ENCODE peak calls at places on chromosomes 7 and 10, in eight cellular contexts. D, A, M, V, L, T, R and N are unnamed samples.
A peak's percentile ranks its signal among the peaks of the same experiment; 100 is the strongest.

GRCh38 chr10:119412831-119413737 is 129.4 kb downstream of the RGS10 start:
- DNase-seq in V (no peak), A (peak; percentile 71), L (no peak), D (no peak), M (peak; percentile 77), R (no peak), T (peak; percentile 65), N (no peak)

GRCh38 chr10:48655426-48656240 is 29.0 kb upstream of the WDFY4 start:
- DNase-seq in M (peak; percentile 47), L (no peak), R (peak; percentile 81), A (peak; percentile 90), D (peak; percentile 84), T (peak; percentile 67), V (peak; percentile 94), N (no peak)

GRCh38 chr7:115037128-115037802 is 115.4 kb downstream of the MDFIC start:
- DNase-seq in L (no peak), V (no peak), A (no peak), D (no peak), R (no peak), T (no peak), M (no peak), N (no peak)

GRCh38 chr7:25830228-25830627 is 321.8 kb upstream of the NFE2L3 start:
- DNase-seq in R (no peak), V (no peak), A (no peak), T (no peak), M (no peak), L (no peak), D (no peak), N (no peak)

GRCh38 chr7:1672851-1673486 is 2.9 kb downstream of the ELFN1 start:
- DNase-seq in V (no peak), M (no peak), A (no peak), D (peak; percentile 36), T (no peak), R (no peak), L (peak; percentile 6), N (peak; percentile 24)

GRCh38 chr7:133781481-133782090 is 345.6 kb upstream of the LRGUK start:
- DNase-seq in D (no peak), V (no peak), M (no peak), A (no peak), L (no peak), T (no peak), R (no peak), N (no peak)

GRCh38 chr10:20535846-20536245 is 361.3 kb downstream of the NEBL start:
- DNase-seq in A (no peak), D (no peak), M (no peak), L (no peak), V (no peak), T (no peak), R (no peak), N (no peak)

GRCh38 chr10:99908512-99908911 is 101.2 kb downstream of the DNMBP start:
- DNase-seq in V (no peak), T (no peak), M (no peak), D (no peak), L (no peak), R (no peak), A (no peak), N (no peak)

GRCh38 chr10:14009315-14010082 is 321.2 kb downstream of the FRMD4A start:
- DNase-seq in T (peak; percentile 88), D (no peak), L (peak; percentile 28), V (no peak), A (no peak), M (peak; percentile 63), R (peak; percentile 47), N (no peak)

GRCh38 chr10:102269017-102269416 is 23.7 kb downstream of the GBF1 start:
- DNase-seq in M (no peak), T (peak; percentile 74), D (no peak), A (no peak), V (no peak), R (no peak), L (no peak), N (no peak)

DNA sequence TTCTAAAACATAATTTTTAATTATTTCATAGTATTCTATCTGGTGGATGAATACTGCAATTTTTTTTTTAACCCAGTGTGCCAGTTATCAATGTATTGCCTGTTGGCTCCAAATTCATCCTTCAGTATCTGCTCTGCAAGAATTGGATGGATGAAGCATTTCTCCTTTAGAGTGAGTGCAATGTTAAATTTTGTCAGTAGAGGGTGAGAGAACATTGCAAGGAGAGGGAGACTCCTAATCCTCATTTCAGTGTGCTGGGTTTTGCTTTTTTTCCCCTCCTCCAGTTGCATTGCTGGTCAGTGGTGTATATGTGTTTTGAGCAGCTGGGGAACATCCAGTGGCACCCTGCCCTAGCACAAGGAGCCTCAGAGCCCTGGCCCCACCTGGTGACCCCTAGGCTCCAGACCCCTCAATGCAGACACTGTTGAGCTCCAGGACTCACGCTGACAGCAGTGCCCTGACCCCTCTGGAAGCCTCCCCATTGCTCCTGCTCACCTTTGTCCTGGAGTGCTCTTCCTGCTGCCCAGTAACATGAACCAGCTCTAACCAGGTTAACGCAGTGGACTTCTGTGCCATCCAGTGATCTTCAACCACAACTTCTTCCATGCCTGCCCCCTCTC is 199.4 kb downstream of the USP6NL start:
- DNase-seq in D (no peak), V (no peak), A (no peak), T (no peak), R (no peak), L (no peak), M (peak; percentile 15), N (no peak)
- TF ChIP-seq CTCF in D (no peak), V (no peak), A (no peak), T (peak; percentile 13), R (no peak), L (no peak), M (peak; percentile 24), N (no peak)

GRCh38 chr10:71135276-71135675 is 77.1 kb upstream of the UNC5B start:
- DNase-seq in A (no peak), R (no peak), V (no peak), T (no peak), D (no peak), L (no peak), M (no peak), N (no peak)

GRCh38 chr10:71133710-71134686 is 78.4 kb upstream of the UNC5B start:
- DNase-seq in R (no peak), V (no peak), T (no peak), M (no peak), A (no peak), L (no peak), D (no peak), N (no peak)

GRCh38 chr10:71136036-71136690 is 76.2 kb upstream of the UNC5B start:
- DNase-seq in M (no peak), T (no peak), V (no peak), D (no peak), R (no peak), A (no peak), L (no peak), N (no peak)

GRCh38 chr10:71132321-71132810 is 80.0 kb upstream of the UNC5B start:
- DNase-seq in L (peak; percentile 8), M (no peak), V (no peak), R (no peak), T (no peak), A (no peak), D (no peak), N (no peak)

DNA sequence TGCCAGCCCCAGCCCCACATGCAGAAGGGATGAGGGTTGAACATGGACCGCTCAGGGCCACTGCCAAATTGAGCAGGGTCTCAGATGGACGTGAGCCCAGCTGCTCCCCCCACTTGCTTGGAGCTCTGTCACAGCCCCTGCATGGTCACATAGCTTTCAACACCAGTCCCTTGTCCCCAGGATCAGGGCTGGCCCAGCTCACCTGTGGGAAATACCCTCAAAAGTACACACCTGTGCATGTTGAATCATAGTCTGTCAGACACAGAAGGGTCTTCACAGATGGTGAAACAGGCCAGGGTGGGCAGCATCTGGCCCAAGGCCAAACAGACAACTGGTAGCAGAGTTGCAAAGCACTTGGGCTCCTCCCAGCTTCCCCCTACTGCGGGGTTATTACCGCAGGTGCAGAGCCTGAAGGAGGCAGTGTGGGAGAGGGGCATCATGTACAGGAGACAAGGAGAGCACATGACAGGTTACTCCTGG is 77.6 kb upstream of the UNC5B start:
- DNase-seq in A (no peak), L (no peak), M (no peak), V (no peak), T (no peak), R (no peak), D (no peak), N (no peak)
- TF ChIP-seq CTCF in A (no peak), L (no peak), M (no peak), V (no peak), T (no peak), R (no peak), D (no peak), N (no peak)

DNA sequence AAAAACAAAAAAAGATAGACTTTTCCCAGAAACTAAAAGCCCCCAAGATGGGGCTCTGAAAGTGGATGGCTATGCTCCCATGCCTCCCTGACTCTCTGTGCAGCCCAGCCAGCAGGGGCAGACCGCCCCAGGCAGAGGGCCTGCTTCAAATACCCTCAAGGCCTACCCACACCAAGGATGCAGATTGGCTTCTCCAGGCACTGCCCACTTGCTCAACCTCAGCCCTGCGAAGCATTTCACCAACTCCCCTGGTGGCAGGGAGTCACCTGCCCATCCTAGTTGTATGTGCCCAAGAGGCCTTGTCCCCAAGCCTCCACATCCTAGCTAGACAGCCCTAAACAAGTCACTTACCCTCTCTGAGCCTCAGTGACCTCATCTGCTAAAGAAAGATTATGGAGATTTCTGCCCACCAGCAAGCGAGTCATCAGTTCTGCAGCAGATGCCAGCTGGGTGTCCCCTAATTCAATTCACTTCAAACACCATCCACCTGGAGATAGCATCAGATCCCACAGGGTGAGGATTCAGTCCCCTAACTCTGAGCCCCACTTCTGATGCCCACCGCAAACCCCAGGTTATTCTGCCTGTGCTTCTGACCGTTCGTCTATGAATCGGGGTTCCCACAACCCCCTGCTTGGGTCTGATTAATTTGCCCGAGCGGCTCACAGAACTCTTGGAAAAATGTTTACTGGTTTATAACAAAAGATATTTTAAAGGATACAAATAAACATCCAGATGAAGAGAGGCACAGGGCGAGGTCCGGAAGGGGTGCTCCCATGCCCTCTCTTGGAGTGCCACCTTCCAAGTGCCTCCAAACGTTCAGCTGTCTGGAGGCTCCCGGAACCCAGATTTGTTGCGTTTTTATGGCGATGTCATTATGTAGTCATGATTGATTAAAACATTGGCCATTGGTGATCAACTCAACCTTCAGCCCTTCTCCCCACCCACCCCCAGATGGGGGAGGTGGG is 18.6 kb upstream of the ZMIZ1 start:
- DNase-seq in D (no peak), V (no peak), T (no peak), M (no peak), R (no peak), A (peak; percentile 39), L (no peak), N (no peak)
- TF ChIP-seq CTCF in D (no peak), V (no peak), T (no peak), M (no peak), R (no peak), A (no peak), L (no peak), N (no peak)

DNA sequence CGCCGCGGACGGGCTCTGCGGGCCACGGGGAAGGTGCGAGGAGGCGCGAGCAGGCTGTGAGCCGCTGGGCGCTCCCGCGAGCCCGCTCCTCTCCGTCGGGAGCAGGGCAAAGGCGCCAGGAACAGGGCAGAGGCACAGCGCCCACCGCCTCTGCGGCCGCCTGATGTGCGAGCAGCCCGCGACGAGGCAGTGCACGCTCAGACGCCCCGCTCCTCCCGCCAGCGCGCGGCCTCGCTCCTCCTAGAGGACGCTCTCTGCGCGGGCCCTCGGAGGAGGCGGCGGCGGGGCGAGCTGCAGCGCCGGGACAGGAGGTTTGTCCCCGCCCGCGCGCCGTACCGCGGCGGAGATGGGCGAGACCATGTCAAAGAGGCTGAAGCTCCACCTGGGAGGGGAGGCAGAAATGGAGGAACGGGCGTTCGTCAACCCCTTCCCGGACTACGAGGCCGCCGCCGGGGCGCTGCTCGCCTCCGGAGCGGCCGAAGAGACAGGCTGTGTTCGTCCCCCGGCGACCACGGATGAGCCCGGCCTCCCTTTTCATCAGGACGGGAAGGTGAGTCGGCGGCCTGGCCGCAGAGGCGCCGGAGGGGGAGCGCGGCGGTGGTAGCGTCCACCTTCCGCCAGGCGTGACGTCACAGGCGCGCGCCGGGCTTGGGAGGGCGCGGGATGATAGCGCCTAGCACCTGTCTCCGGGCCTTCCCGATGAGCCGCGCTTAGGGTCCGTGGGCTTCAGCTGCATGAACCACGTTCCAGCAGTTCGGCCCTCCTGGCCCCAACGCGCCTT is 733 bp downstream of the LANCL2 start:
- DNase-seq in M (peak; percentile 98), L (peak; percentile 94), V (peak; percentile 95), A (peak; percentile 98), T (peak; percentile 98), R (peak; percentile 94), D (peak; percentile 98), N (peak; percentile 92)
- TF ChIP-seq CTCF in M (peak; percentile 17), L (peak; percentile 23), V (peak; percentile 26), A (peak; percentile 32), T (peak; percentile 15), R (peak; percentile 12), D (peak; percentile 29), N (peak; percentile 21)